ENCODE peak calls at places on chromosomes 12 and 14, in five cellular contexts. One of them, this sample, is unnamed.
A peak's percentile ranks its signal among the peaks of the same experiment; 100 is the strongest.

GRCh38 chr12:104457746-104458644 is 1.2 kb downstream of the CHST11 start:
- DNase-seq in cardiac muscle cell: no peak
- DNase-seq in IMR-90: no peak
- DNase-seq in breast epithelium: no peak
- DNase-seq in upper lobe of right lung: peak; percentile 76
- DNase-seq in this sample: no peak

GRCh38 chr12:28498850-28499249 is 308.6 kb downstream of the CCDC91 start:
- DNase-seq in cardiac muscle cell: peak; percentile 56
- DNase-seq in IMR-90: no peak
- DNase-seq in breast epithelium: no peak
- DNase-seq in upper lobe of right lung: no peak
- DNase-seq in this sample: no peak

GRCh38 chr14:90656986-90657385 is 159.2 kb downstream of the TTC7B start:
- DNase-seq in cardiac muscle cell: no peak
- DNase-seq in IMR-90: no peak
- DNase-seq in breast epithelium: no peak
- DNase-seq in upper lobe of right lung: no peak
- DNase-seq in this sample: no peak

GRCh38 chr14:52355016-52355430 is 40.9 kb downstream of the PTGER2 start:
- DNase-seq in cardiac muscle cell: peak; percentile 95
- DNase-seq in IMR-90: peak; percentile 95
- DNase-seq in breast epithelium: no peak
- DNase-seq in upper lobe of right lung: no peak
- DNase-seq in this sample: no peak

GRCh38 chr12:68416826-68417225 is 84.7 kb upstream of the MDM1 start:
- DNase-seq in cardiac muscle cell: no peak
- DNase-seq in IMR-90: peak; percentile 65
- DNase-seq in breast epithelium: no peak
- DNase-seq in upper lobe of right lung: no peak
- DNase-seq in this sample: no peak

GRCh38 chr12:52249041-52249461 is 16.0 kb downstream of the KRT7 start:
- DNase-seq in cardiac muscle cell: no peak
- DNase-seq in IMR-90: no peak
- DNase-seq in breast epithelium: peak; percentile 94
- DNase-seq in upper lobe of right lung: peak; percentile 81
- DNase-seq in this sample: no peak

GRCh38 chr12:108270841-108271126 is 68.3 kb downstream of the CMKLR1 start:
- DNase-seq in cardiac muscle cell: no peak
- DNase-seq in IMR-90: no peak
- DNase-seq in breast epithelium: no peak
- DNase-seq in upper lobe of right lung: no peak
- DNase-seq in this sample: no peak

GRCh38 chr12:120689397-120690082 is 2.6 kb downstream of the MLEC start:
- DNase-seq in cardiac muscle cell: no peak
- DNase-seq in IMR-90: no peak
- DNase-seq in breast epithelium: no peak
- DNase-seq in upper lobe of right lung: no peak
- DNase-seq in this sample: no peak

GRCh38 chr14:90454041-90455000 is 57.5 kb downstream of the CALM1 start:
- DNase-seq in cardiac muscle cell: peak; percentile 86
- DNase-seq in IMR-90: peak; percentile 62
- DNase-seq in breast epithelium: no peak
- DNase-seq in upper lobe of right lung: peak; percentile 74
- DNase-seq in this sample: no peak

GRCh38 chr12:6899837-6900519 is 4.6 kb upstream of the LRRC23 start:
- DNase-seq in cardiac muscle cell: peak; percentile 80
- DNase-seq in IMR-90: peak; percentile 38
- DNase-seq in breast epithelium: no peak
- DNase-seq in upper lobe of right lung: peak; percentile 80
- DNase-seq in this sample: no peak

GRCh38 chr14:99910337-99911268 is 117.4 kb downstream of the EML1 start:
- DNase-seq in cardiac muscle cell: peak; percentile 58
- DNase-seq in IMR-90: peak; percentile 95
- DNase-seq in breast epithelium: no peak
- DNase-seq in upper lobe of right lung: no peak
- DNase-seq in this sample: no peak

GRCh38 chr12:9700606-9700956 is 31.1 kb downstream of the CLEC2D start:
- DNase-seq in cardiac muscle cell: no peak
- DNase-seq in IMR-90: no peak
- DNase-seq in breast epithelium: no peak
- DNase-seq in upper lobe of right lung: no peak
- DNase-seq in this sample: no peak

GRCh38 chr12:5965950-5966383 is 20.9 kb upstream of the ANO2 start:
- DNase-seq in cardiac muscle cell: peak; percentile 59
- DNase-seq in IMR-90: peak; percentile 34
- DNase-seq in breast epithelium: no peak
- DNase-seq in upper lobe of right lung: peak; percentile 74
- DNase-seq in this sample: no peak

GRCh38 chr14:68655961-68656360 is 136.9 kb downstream of the ZFP36L1 start:
- DNase-seq in cardiac muscle cell: no peak
- DNase-seq in IMR-90: no peak
- DNase-seq in breast epithelium: peak; percentile 24
- DNase-seq in upper lobe of right lung: no peak
- DNase-seq in this sample: no peak

GRCh38 chr12:43835656-43836454 is at the start of gene TMEM117:
- DNase-seq in cardiac muscle cell: peak; percentile 68
- DNase-seq in IMR-90: peak; percentile 43
- DNase-seq in breast epithelium: peak; percentile 39
- DNase-seq in upper lobe of right lung: peak; percentile 91
- DNase-seq in this sample: no peak

GRCh38 chr12:16605666-16606116 is 271 bp downstream of the LMO3 start:
- DNase-seq in cardiac muscle cell: peak; percentile 53
- DNase-seq in IMR-90: peak; percentile 12
- DNase-seq in breast epithelium: no peak
- DNase-seq in upper lobe of right lung: peak; percentile 66
- DNase-seq in this sample: no peak

GRCh38 chr14:68690106-68690960 is 102.5 kb downstream of the ZFP36L1 start:
- DNase-seq in cardiac muscle cell: no peak
- DNase-seq in IMR-90: no peak
- DNase-seq in breast epithelium: no peak
- DNase-seq in upper lobe of right lung: peak; percentile 27
- DNase-seq in this sample: no peak

GRCh38 chr12:90515199-90516175 is 439.5 kb downstream of the CCER1 start:
- DNase-seq in cardiac muscle cell: peak; percentile 7
- DNase-seq in IMR-90: peak; percentile 56
- DNase-seq in breast epithelium: no peak
- DNase-seq in upper lobe of right lung: no peak
- DNase-seq in this sample: no peak

GRCh38 chr12:65532744-65533143 is 254.3 kb downstream of the MSRB3 start:
- DNase-seq in cardiac muscle cell: peak; percentile 58
- DNase-seq in IMR-90: peak; percentile 85
- DNase-seq in breast epithelium: no peak
- DNase-seq in upper lobe of right lung: no peak
- DNase-seq in this sample: no peak

GRCh38 chr12:88914967-88915366 is 334.7 kb upstream of the KITLG start:
- DNase-seq in cardiac muscle cell: no peak
- DNase-seq in IMR-90: no peak
- DNase-seq in breast epithelium: no peak
- DNase-seq in upper lobe of right lung: no peak
- DNase-seq in this sample: no peak

GRCh38 chr12:63921157-63921556 is 76.7 kb downstream of the SRGAP1 start:
- DNase-seq in cardiac muscle cell: no peak
- DNase-seq in IMR-90: no peak
- DNase-seq in breast epithelium: no peak
- DNase-seq in upper lobe of right lung: no peak
- DNase-seq in this sample: no peak

GRCh38 chr12:64392221-64392620 is 1.7 kb upstream of the C12orf56 start:
- DNase-seq in cardiac muscle cell: peak; percentile 65
- DNase-seq in IMR-90: peak; percentile 56
- DNase-seq in breast epithelium: no peak
- DNase-seq in upper lobe of right lung: no peak
- DNase-seq in this sample: no peak

GRCh38 chr14:103846569-103847438 is 571 bp downstream of the PPP1R13B start:
- DNase-seq in cardiac muscle cell: peak; percentile 41
- DNase-seq in IMR-90: no peak
- DNase-seq in breast epithelium: no peak
- DNase-seq in upper lobe of right lung: peak; percentile 86
- DNase-seq in this sample: no peak

GRCh38 chr12:76491292-76491691 is 68.3 kb downstream of the OSBPL8 start:
- DNase-seq in cardiac muscle cell: no peak
- DNase-seq in IMR-90: no peak
- DNase-seq in breast epithelium: no peak
- DNase-seq in upper lobe of right lung: no peak
- DNase-seq in this sample: no peak

GRCh38 chr12:76489737-76490136 is 69.8 kb downstream of the OSBPL8 start:
- DNase-seq in cardiac muscle cell: peak; percentile 4
- DNase-seq in IMR-90: peak; percentile 31
- DNase-seq in breast epithelium: no peak
- DNase-seq in upper lobe of right lung: no peak
- DNase-seq in this sample: no peak

GRCh38 chr12:76486011-76486410 is 73.6 kb downstream of the OSBPL8 start:
- DNase-seq in cardiac muscle cell: no peak
- DNase-seq in IMR-90: no peak
- DNase-seq in breast epithelium: no peak
- DNase-seq in upper lobe of right lung: no peak
- DNase-seq in this sample: no peak

GRCh38 chr12:76495556-76495955 is 64.0 kb downstream of the OSBPL8 start:
- DNase-seq in cardiac muscle cell: no peak
- DNase-seq in IMR-90: no peak
- DNase-seq in breast epithelium: no peak
- DNase-seq in upper lobe of right lung: no peak
- DNase-seq in this sample: no peak

GRCh38 chr12:76490763-76491162 is 68.8 kb downstream of the OSBPL8 start:
- DNase-seq in cardiac muscle cell: no peak
- DNase-seq in IMR-90: no peak
- DNase-seq in breast epithelium: no peak
- DNase-seq in upper lobe of right lung: no peak
- DNase-seq in this sample: no peak
- H3K9me3 ChIP-seq in cardiac muscle cell: no peaks in the 10 kb centered on the region
- H3K9me3 ChIP-seq in IMR-90: no peaks in the 10 kb centered on the region
- H3K9me3 ChIP-seq in breast epithelium: peaks cover 25% of the 10 kb centered on the region
- H3K9me3 ChIP-seq in upper lobe of right lung: peaks cover 4% of the 10 kb centered on the region
- H3K9me3 ChIP-seq in this sample: no peaks in the 10 kb centered on the region

DNA sequence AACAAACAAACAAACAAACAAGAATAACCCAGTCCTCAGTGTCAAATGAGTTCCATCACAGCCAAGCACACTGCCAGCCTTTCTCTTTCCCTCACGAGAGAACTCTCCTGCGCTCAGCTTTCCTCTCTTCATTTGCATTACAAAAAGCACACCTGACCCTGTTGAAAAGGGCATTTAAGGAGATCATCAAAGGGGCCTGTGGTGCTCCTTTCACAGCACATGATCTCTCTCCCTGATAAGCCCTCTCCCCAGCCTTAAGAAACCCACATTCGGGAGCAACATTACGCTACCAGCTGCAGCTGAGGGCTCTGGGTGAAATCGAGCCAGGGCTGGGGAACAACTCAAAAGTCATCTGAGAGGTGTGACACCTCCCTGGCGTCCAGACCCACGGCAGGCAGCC is 165.6 kb upstream of the TMCC3 start:
- DNase-seq in cardiac muscle cell: no peak
- DNase-seq in IMR-90: no peak
- DNase-seq in breast epithelium: no peak
- DNase-seq in upper lobe of right lung: no peak
- DNase-seq in this sample: no peak
- H3K9me3 ChIP-seq in cardiac muscle cell: no peaks in the 10 kb centered on the region
- H3K9me3 ChIP-seq in IMR-90: peaks cover 3% of the 10 kb centered on the region
- H3K9me3 ChIP-seq in breast epithelium: peaks cover 29% of the 10 kb centered on the region
- H3K9me3 ChIP-seq in upper lobe of right lung: peaks cover 20% of the 10 kb centered on the region
- H3K9me3 ChIP-seq in this sample: peaks cover 9% of the 10 kb centered on the region

DNA sequence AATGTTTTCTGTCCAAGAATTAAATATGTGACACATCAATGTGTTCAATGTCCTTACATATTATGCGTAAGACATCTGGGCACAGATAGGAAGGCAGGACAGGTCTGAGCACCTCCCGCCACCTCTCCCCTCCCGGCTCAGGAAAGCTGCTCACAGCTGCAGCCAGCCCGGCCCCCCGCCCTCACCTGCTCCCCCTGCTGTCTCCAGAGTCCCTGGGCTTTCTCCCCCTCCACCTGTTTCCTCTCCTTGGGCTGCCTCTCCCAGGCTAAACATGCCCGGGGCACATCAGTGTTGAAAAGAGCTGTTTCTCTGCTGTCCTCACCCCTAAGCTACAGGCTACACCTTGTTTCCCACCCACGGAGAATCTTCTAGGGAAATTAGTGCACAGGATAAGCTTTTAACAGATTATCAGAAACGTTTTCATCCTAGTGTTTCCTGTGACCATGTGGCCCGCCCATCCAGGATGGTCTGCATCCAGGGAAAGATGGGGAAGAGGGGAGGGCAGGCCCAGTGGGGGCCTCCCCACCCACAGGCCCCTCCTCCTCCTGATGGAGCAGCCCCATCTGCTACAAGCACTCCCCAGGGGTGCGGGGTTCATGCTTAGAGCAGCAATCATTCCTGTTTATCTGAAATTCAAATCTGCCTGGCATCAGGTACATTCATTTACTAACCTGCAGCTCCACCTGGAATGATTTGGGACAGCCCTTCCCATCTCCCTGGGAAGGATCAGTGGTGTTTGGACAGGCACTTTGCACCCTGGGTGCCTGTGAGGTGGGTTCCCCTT is 273.8 kb upstream of the SFSWAP start:
- DNase-seq in cardiac muscle cell: no peak
- DNase-seq in IMR-90: no peak
- DNase-seq in breast epithelium: no peak
- DNase-seq in upper lobe of right lung: no peak
- DNase-seq in this sample: no peak
- H3K9me3 ChIP-seq in cardiac muscle cell: no peaks in the 10 kb centered on the region
- H3K9me3 ChIP-seq in IMR-90: peaks cover 14% of the 10 kb centered on the region
- H3K9me3 ChIP-seq in breast epithelium: no peaks in the 10 kb centered on the region
- H3K9me3 ChIP-seq in upper lobe of right lung: no peaks in the 10 kb centered on the region
- H3K9me3 ChIP-seq in this sample: no peaks in the 10 kb centered on the region

GRCh38 chr12:122977655-122978392 is 2.7 kb upstream of the ARL6IP4 start:
- DNase-seq in cardiac muscle cell: no peak
- DNase-seq in IMR-90: no peak
- DNase-seq in breast epithelium: no peak
- DNase-seq in upper lobe of right lung: no peak
- DNase-seq in this sample: no peak
- H3K9me3 ChIP-seq in cardiac muscle cell: no peaks in the 10 kb centered on the region
- H3K9me3 ChIP-seq in IMR-90: no peaks in the 10 kb centered on the region
- H3K9me3 ChIP-seq in breast epithelium: no peaks in the 10 kb centered on the region
- H3K9me3 ChIP-seq in upper lobe of right lung: no peaks in the 10 kb centered on the region
- H3K9me3 ChIP-seq in this sample: no peaks in the 10 kb centered on the region

DNA sequence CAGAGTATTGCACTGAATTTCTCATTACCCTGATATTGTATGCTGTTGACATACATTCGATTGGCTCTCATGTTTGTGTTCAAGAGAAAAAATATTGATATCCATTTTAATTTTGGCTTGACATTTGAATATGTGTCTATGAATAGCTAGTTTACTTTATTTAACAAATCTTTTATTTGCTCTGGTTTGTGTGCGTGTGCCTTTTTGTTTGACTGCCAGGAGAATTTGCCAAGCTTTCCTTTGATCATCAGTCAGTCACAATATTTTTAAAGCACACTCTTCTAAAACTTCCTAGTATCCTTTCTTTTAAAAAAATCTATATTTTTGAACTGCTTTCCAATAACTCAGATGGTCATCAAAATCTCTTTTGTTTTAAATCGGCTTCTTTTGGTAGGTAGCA is 179.3 kb upstream of the FLRT2 start:
- DNase-seq in cardiac muscle cell: no peak
- DNase-seq in IMR-90: no peak
- DNase-seq in breast epithelium: no peak
- DNase-seq in upper lobe of right lung: no peak
- DNase-seq in this sample: no peak
- H3K9me3 ChIP-seq in cardiac muscle cell: no peaks in the 10 kb centered on the region
- H3K9me3 ChIP-seq in IMR-90: no peaks in the 10 kb centered on the region
- H3K9me3 ChIP-seq in breast epithelium: peaks cover 6% of the 10 kb centered on the region
- H3K9me3 ChIP-seq in upper lobe of right lung: no peaks in the 10 kb centered on the region
- H3K9me3 ChIP-seq in this sample: no peaks in the 10 kb centered on the region